ENCODE peak calls at places on chromosomes 3 and 15, in six cellular contexts. One of them, this sample, is unnamed.

GRCh38 chr3:186949281-186949982 is 19.1 kb downstream of the ST6GAL1 start:
- DNase-seq in H1: no peak
- DNase-seq in mesenchymal stem cell: no peak
- DNase-seq in trophoblast cell: peak
- DNase-seq in H9: no peak
- DNase-seq in IMR-90: peak
- DNase-seq in this sample: no peak

GRCh38 chr3:4744405-4745239 is 234.6 kb upstream of the BHLHE40 start:
- DNase-seq in H9: no peak
- DNase-seq in mesenchymal stem cell: peak
- DNase-seq in IMR-90: peak
- DNase-seq in trophoblast cell: peak
- DNase-seq in H1: no peak
- DNase-seq in this sample: no peak

GRCh38 chr15:29888651-29889050 is 66.4 kb upstream of the TJP1 start:
- DNase-seq in trophoblast cell: no peak
- DNase-seq in H9: no peak
- DNase-seq in mesenchymal stem cell: peak
- DNase-seq in IMR-90: peak
- DNase-seq in H1: no peak
- DNase-seq in this sample: no peak

GRCh38 chr3:30693470-30694120 is 87.2 kb downstream of the TGFBR2 start:
- DNase-seq in H1: no peak
- DNase-seq in trophoblast cell: peak
- DNase-seq in mesenchymal stem cell: peak
- DNase-seq in H9: peak
- DNase-seq in IMR-90: peak
- DNase-seq in this sample: peak

GRCh38 chr15:27237319-27237939 is 266.4 kb downstream of the GABRG3 start:
- DNase-seq in H1: no peak
- DNase-seq in trophoblast cell: no peak
- DNase-seq in IMR-90: no peak
- DNase-seq in H9: no peak
- DNase-seq in mesenchymal stem cell: no peak
- DNase-seq in this sample: no peak

GRCh38 chr3:193228206-193228605 is 12.8 kb upstream of the PLAAT1 start:
- DNase-seq in trophoblast cell: no peak
- DNase-seq in H9: no peak
- DNase-seq in mesenchymal stem cell: no peak
- DNase-seq in IMR-90: no peak
- DNase-seq in H1: no peak
- DNase-seq in this sample: no peak

GRCh38 chr3:174430986-174431385 is 428.1 kb upstream of the NAALADL2 start:
- DNase-seq in trophoblast cell: no peak
- DNase-seq in mesenchymal stem cell: no peak
- DNase-seq in IMR-90: no peak
- DNase-seq in H9: no peak
- DNase-seq in H1: no peak
- DNase-seq in this sample: no peak

GRCh38 chr15:25810631-25811077 is 52.5 kb downstream of the ATP10A start:
- DNase-seq in H9: no peak
- DNase-seq in trophoblast cell: no peak
- DNase-seq in IMR-90: no peak
- DNase-seq in mesenchymal stem cell: no peak
- DNase-seq in H1: no peak
- DNase-seq in this sample: peak

GRCh38 chr3:195083659-195084058 is 187.3 kb downstream of the XXYLT1 start:
- DNase-seq in IMR-90: no peak
- DNase-seq in mesenchymal stem cell: no peak
- DNase-seq in H9: no peak
- DNase-seq in trophoblast cell: no peak
- DNase-seq in H1: no peak
- DNase-seq in this sample: no peak

GRCh38 chr3:148372476-148372875 is 325.2 kb upstream of the AGTR1 start:
- DNase-seq in H9: no peak
- DNase-seq in mesenchymal stem cell: no peak
- DNase-seq in trophoblast cell: no peak
- DNase-seq in IMR-90: no peak
- DNase-seq in H1: no peak
- DNase-seq in this sample: no peak

GRCh38 chr3:30779686-30780287 is 114.7 kb downstream of the GADL1 start:
- DNase-seq in trophoblast cell: peak
- DNase-seq in H9: peak
- DNase-seq in H1: peak
- DNase-seq in IMR-90: peak
- DNase-seq in mesenchymal stem cell: peak
- DNase-seq in this sample: peak

GRCh38 chr15:88834211-88834812 is 31.1 kb downstream of the ACAN start:
- DNase-seq in mesenchymal stem cell: peak
- DNase-seq in H1: peak
- DNase-seq in IMR-90: peak
- DNase-seq in H9: peak
- DNase-seq in trophoblast cell: no peak
- DNase-seq in this sample: peak

GRCh38 chr3:6354653-6355052 is 506.3 kb upstream of the GRM7 start:
- DNase-seq in trophoblast cell: no peak
- DNase-seq in H1: no peak
- DNase-seq in mesenchymal stem cell: peak
- DNase-seq in H9: no peak
- DNase-seq in IMR-90: no peak
- DNase-seq in this sample: no peak

GRCh38 chr3:136644200-136644599 is 108.0 kb downstream of the STAG1 start:
- DNase-seq in IMR-90: no peak
- DNase-seq in trophoblast cell: no peak
- DNase-seq in mesenchymal stem cell: no peak
- DNase-seq in H9: no peak
- DNase-seq in H1: no peak
- DNase-seq in this sample: no peak

GRCh38 chr3:32510075-32510724 is 7.5 kb upstream of the CMTM6 start:
- DNase-seq in H9: peak
- DNase-seq in trophoblast cell: peak
- DNase-seq in mesenchymal stem cell: peak
- DNase-seq in H1: peak
- DNase-seq in IMR-90: peak
- DNase-seq in this sample: peak

GRCh38 chr3:117059054-117059989 is 349.7 kb downstream of the TUSC7 start:
- DNase-seq in trophoblast cell: no peak
- DNase-seq in IMR-90: peak
- DNase-seq in H9: no peak
- DNase-seq in H1: no peak
- DNase-seq in mesenchymal stem cell: peak
- DNase-seq in this sample: no peak

GRCh38 chr3:79424811-79425210 is 343.0 kb downstream of the ROBO1 start:
- DNase-seq in H9: no peak
- DNase-seq in mesenchymal stem cell: no peak
- DNase-seq in IMR-90: no peak
- DNase-seq in trophoblast cell: peak
- DNase-seq in H1: no peak
- DNase-seq in this sample: no peak

GRCh38 chr15:75666823-75667501 is 19.2 kb downstream of the SNX33 start:
- DNase-seq in mesenchymal stem cell: peak
- DNase-seq in H9: no peak
- DNase-seq in H1: no peak
- DNase-seq in trophoblast cell: peak
- DNase-seq in IMR-90: peak
- DNase-seq in this sample: no peak

GRCh38 chr3:129409541-129409940 is 18.9 kb downstream of the EFCAB12 start:
- DNase-seq in trophoblast cell: no peak
- DNase-seq in H9: no peak
- DNase-seq in mesenchymal stem cell: peak
- DNase-seq in IMR-90: peak
- DNase-seq in H1: no peak
- DNase-seq in this sample: no peak

GRCh38 chr3:8712045-8712870 is 21.3 kb upstream of the CAV3 start:
- DNase-seq in trophoblast cell: no peak
- DNase-seq in H9: no peak
- DNase-seq in H1: no peak
- DNase-seq in IMR-90: peak
- DNase-seq in mesenchymal stem cell: no peak
- DNase-seq in this sample: no peak

GRCh38 chr3:151382671-151383070 is 1.9 kb downstream of the P2RY12 start:
- DNase-seq in H1: no peak
- DNase-seq in H9: no peak
- DNase-seq in IMR-90: no peak
- DNase-seq in trophoblast cell: no peak
- DNase-seq in mesenchymal stem cell: no peak
- DNase-seq in this sample: no peak

GRCh38 chr3:50662408-50662807 is 12.3 kb upstream of the DOCK3 start:
- DNase-seq in IMR-90: no peak
- DNase-seq in mesenchymal stem cell: no peak
- DNase-seq in H1: no peak
- DNase-seq in H9: peak
- DNase-seq in trophoblast cell: no peak
- DNase-seq in this sample: no peak

DNA sequence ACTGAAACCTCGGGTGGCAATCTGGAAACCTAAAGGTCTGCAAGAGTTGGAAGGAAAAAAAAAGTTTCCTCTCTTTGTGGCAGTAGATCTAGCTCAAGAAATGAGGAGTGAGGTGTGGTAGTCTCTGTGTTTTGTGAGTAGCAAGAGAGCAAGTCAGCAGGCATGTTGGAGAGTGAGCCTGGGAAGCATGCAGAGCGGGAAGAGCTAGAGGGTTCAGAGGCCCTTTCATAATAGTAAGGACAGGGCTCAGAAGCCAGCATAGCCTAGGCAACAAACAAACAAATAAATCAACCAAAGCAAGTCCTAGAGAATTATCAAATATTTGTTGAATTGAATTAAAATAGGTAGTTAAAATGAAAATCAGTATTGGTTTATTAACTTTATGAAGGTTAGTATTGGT is 189.7 kb upstream of the CBLB start:
- DNase-seq in IMR-90: no peak
- DNase-seq in trophoblast cell: peak
- DNase-seq in H9: no peak
- DNase-seq in mesenchymal stem cell: no peak
- DNase-seq in H1: no peak
- DNase-seq in this sample: no peak
- H2AFZ ChIP-seq in IMR-90: no peak
- H2AFZ ChIP-seq in trophoblast cell: no peak
- H2AFZ ChIP-seq in H9: no peak
- H2AFZ ChIP-seq in mesenchymal stem cell: no peak
- H2AFZ ChIP-seq in H1: no peak
- H2AFZ ChIP-seq in this sample: peak

GRCh38 chr15:72197045-72197459 is 535 bp downstream of the GRAMD2A start:
- DNase-seq in IMR-90: no peak
- DNase-seq in trophoblast cell: no peak
- DNase-seq in H1: peak
- DNase-seq in H9: no peak
- DNase-seq in mesenchymal stem cell: peak
- DNase-seq in this sample: no peak
- H3K23ac ChIP-seq in IMR-90: peak
- H3K23ac ChIP-seq in trophoblast cell: no peak
- H3K23ac ChIP-seq in H1: no peak
- H3K23ac ChIP-seq in H9: no peak
- H3K23ac ChIP-seq in mesenchymal stem cell: no peak
- H3K23ac ChIP-seq in this sample: peak

GRCh38 chr15:90885432-90886290 is 1.4 kb downstream of the FES start:
- DNase-seq in H9: peak
- DNase-seq in mesenchymal stem cell: peak
- DNase-seq in H1: peak
- DNase-seq in IMR-90: peak
- DNase-seq in trophoblast cell: peak
- DNase-seq in this sample: peak

GRCh38 chr15:90883526-90883931 is 775 bp upstream of the FES start:
- DNase-seq in trophoblast cell: no peak
- DNase-seq in IMR-90: no peak
- DNase-seq in mesenchymal stem cell: peak
- DNase-seq in H9: no peak
- DNase-seq in H1: no peak
- DNase-seq in this sample: no peak

GRCh38 chr15:90886291-90886614 is 1.9 kb downstream of the FES start:
- DNase-seq in H9: no peak
- DNase-seq in IMR-90: no peak
- DNase-seq in mesenchymal stem cell: no peak
- DNase-seq in H1: no peak
- DNase-seq in trophoblast cell: no peak
- DNase-seq in this sample: no peak

GRCh38 chr15:90883971-90884718 is at the start of gene FES:
- DNase-seq in H1: peak
- DNase-seq in IMR-90: peak
- DNase-seq in H9: peak
- DNase-seq in mesenchymal stem cell: peak
- DNase-seq in trophoblast cell: peak
- DNase-seq in this sample: peak

DNA sequence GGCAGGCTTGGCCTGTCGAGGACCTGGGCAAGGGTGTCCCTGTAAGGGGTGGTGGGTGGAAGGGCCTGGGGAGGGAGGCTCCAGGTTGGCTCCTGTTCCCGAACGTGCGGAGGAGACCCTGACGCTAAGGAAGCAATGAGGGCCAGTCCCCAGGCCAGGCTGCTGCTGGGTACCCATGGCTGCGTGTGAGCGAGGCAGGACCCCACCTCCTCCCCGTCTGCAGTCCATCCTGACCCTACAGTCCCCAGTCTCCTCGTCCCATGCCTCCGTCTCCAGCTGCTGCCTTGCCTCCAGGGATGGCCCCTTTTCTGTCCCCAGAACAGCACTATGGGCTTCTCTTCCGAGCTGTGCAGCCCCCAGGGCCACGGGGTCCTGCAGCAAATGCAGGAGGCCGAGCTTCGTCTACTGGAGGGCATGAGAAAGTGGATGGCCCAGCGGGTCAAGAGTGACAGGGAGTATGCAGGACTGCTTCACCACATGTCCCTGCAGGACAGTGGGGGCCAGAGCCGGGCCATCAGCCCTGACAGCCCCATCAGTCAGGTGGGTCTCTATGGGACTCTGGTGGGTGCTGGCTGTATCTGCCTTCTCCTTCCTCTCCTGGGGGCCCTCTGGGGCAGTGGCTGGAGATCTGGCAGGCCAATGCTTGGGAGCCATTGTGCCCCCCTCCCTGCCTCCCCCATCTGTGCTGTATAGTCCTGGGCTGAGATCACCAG is 571 bp downstream of the FES start:
- DNase-seq in H9: no peak
- DNase-seq in mesenchymal stem cell: peak
- DNase-seq in H1: no peak
- DNase-seq in IMR-90: no peak
- DNase-seq in trophoblast cell: no peak
- DNase-seq in this sample: no peak
- H4K8ac ChIP-seq in H9: no peak
- H4K8ac ChIP-seq in mesenchymal stem cell: peak
- H4K8ac ChIP-seq in H1: peak
- H4K8ac ChIP-seq in IMR-90: peak
- H4K8ac ChIP-seq in trophoblast cell: peak
- H4K8ac ChIP-seq in this sample: peak

DNA sequence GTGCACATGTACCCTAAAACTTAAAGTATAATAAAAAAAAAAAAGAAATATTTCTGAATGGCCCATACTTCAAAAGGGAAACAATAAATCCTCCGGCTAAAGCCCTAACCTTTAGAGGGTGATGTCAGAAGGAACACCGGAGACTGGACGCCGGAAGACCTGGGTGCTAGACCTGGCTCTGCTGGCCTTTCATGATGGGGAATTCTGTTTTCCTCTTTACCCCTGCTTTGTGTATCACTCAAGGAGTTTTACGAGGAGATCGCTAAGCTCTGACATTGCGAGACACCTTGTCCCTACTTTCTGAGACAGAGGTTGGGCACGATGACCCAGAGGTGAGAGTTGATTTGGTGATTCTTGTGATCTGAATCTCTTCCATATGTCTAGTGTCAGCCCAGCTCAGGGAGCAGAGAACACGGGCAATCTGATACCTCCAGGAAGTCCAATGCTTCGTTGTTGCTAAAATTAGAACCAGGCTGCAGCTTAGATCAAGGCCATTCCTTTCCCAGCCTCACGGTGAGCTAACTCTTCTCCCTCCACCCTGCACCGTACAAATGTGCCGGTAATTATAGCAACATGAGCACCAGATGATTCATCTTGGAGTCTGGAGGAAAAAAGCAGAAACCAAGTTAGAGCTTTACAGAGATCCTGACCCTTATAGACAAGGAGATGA is 42.0 kb upstream of the CFAP161 start:
- DNase-seq in H9: no peak
- DNase-seq in mesenchymal stem cell: peak
- DNase-seq in H1: no peak
- DNase-seq in trophoblast cell: no peak
- DNase-seq in IMR-90: peak
- DNase-seq in this sample: no peak
- H2AFZ ChIP-seq in H9: no peak
- H2AFZ ChIP-seq in mesenchymal stem cell: no peak
- H2AFZ ChIP-seq in H1: no peak
- H2AFZ ChIP-seq in trophoblast cell: no peak
- H2AFZ ChIP-seq in IMR-90: peak
- H2AFZ ChIP-seq in this sample: no peak

This sample was measured in neuronal stem cell.